ENCODE peak calls at places on chromosomes 11 and 22, in five cellular contexts. C, E, U, P and M are unnamed samples.

GRCh38 chr11:130550984-130551383 is 102.5 kb downstream of the ADAMTS15 start:
- DNase-seq in C (no peak), U (no peak), P (no peak), E (no peak), M (no peak)

GRCh38 chr22:40401532-40401931 is 31.1 kb downstream of the SGSM3 start:
- DNase-seq in U (no peak), C (no peak), E (peak), P (no peak), M (no peak)

GRCh38 chr11:20020716-20021115 is 139.6 kb downstream of the DBX1 start:
- DNase-seq in P (no peak), E (no peak), U (no peak), C (no peak), M (no peak)

GRCh38 chr22:48811885-48812284 is 1015.8 kb downstream of the BRD1 start:
- DNase-seq in C (no peak), E (no peak), P (no peak), U (no peak), M (no peak)

GRCh38 chr11:47185305-47186075 is 744 bp downstream of the PACSIN3 start:
- DNase-seq in E (no peak), U (no peak), P (peak), C (no peak), M (peak)

GRCh38 chr11:2143652-2144548 is 4.7 kb upstream of the IGF2 start:
- DNase-seq in P (peak), C (no peak), U (no peak), E (no peak), M (no peak)

GRCh38 chr11:95499516-95500135 is 268.6 kb upstream of the SESN3 start:
- DNase-seq in E (no peak), U (peak), P (no peak), C (no peak), M (no peak)

GRCh38 chr11:104120493-104121200 is 43.3 kb downstream of the PDGFD start:
- DNase-seq in C (no peak), P (peak), U (no peak), E (no peak), M (no peak)

GRCh38 chr11:65743928-65744698 is 23.5 kb upstream of the RNASEH2C start:
- DNase-seq in E (no peak), U (peak), C (no peak), P (peak), M (no peak)

GRCh38 chr22:38016182-38017078 is 32.1 kb upstream of the SOX10 start:
- DNase-seq in P (peak), E (no peak), C (no peak), U (no peak), M (no peak)

GRCh38 chr22:44080936-44081853 is 57.1 kb downstream of the PARVB start:
- DNase-seq in C (peak), P (peak), E (peak), U (peak), M (peak)

GRCh38 chr11:44457862-44458261 is 107.6 kb upstream of the CD82 start:
- DNase-seq in C (no peak), P (no peak), U (no peak), E (no peak), M (no peak)

GRCh38 chr11:78740175-78741161 is 165.8 kb upstream of the NARS2 start:
- DNase-seq in E (no peak), C (no peak), P (no peak), U (no peak), M (no peak)

GRCh38 chr11:1015826-1016565 is 20.5 kb downstream of the MUC6 start:
- DNase-seq in P (no peak), U (no peak), C (no peak), E (no peak), M (no peak)

GRCh38 chr22:49158741-49159564 is 668.7 kb downstream of the BRD1 start:
- DNase-seq in U (no peak), P (no peak), C (no peak), E (no peak), M (no peak)

GRCh38 chr11:65316311-65316978 is 1.8 kb downstream of the CDC42EP2 start:
- DNase-seq in E (no peak), C (no peak), P (peak), U (no peak), M (no peak)

GRCh38 chr11:9838229-9838628 is 174.4 kb downstream of the SWAP70 start:
- DNase-seq in U (no peak), C (no peak), P (no peak), E (no peak), M (no peak)

GRCh38 chr11:8335683-8336082 is 72.0 kb upstream of the LMO1 start:
- DNase-seq in C (no peak), U (no peak), P (no peak), E (no peak), M (no peak)

GRCh38 chr11:57325735-57326048 is 940 bp upstream of the TNKS1BP1 start:
- DNase-seq in P (no peak), E (no peak), U (no peak), C (no peak), M (no peak)

GRCh38 chr22:39115570-39115969 is 18.5 kb downstream of the APOBEC3H start:
- DNase-seq in C (no peak), U (no peak), E (no peak), P (no peak), M (no peak)
- H3K27ac ChIP-seq in C (no peak), U (no peak), E (no peak), P (no peak), M (no peak)

DNA sequence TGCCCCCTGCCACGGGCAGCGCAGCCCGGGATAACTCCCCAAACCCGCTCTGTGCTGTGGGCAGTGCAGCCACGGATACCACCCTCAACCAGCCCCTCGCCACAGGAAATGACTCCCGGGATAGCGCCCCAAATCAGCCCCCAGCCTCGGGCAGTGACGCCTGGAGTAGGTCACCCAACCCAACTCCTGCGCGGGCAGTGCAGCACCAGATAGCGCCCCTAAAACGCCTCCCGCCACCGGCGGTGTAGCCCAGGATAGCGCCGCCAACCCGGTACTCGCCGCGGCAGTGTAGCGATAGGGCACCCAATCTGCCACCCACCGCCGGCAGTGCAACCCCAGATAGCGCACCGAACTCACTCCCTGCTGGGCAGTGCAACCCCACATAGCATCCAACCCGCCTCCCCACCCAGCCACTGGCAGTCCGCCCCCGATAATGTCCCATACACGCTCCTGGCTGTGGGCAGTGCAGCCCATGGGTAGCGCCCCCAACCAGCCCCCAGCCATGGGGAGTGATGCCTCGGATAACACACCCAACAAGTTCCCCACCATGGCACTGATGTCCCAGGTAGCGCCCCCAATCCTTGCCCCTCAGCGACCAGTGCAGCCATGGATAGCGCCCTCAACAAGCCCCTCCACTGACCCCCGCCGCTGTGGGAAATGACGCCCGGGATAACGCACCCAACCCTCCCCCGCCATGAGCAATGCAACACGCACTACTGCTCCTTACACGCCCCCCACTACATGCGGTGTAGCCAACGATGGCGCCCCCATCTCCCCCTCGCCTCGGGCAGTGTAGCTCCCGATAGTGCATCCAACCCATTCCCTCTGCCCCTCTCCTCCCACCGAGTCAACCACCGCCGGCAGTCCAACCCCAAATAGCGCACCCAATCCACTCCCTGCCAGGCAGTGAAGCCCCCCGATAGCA is 1.4 kb downstream of the RFPL2 start:
- DNase-seq in E (no peak), P (no peak), U (peak), C (no peak), M (peak)
- H3K27ac ChIP-seq in E (no peak), P (no peak), U (no peak), C (no peak), M (no peak)

DNA sequence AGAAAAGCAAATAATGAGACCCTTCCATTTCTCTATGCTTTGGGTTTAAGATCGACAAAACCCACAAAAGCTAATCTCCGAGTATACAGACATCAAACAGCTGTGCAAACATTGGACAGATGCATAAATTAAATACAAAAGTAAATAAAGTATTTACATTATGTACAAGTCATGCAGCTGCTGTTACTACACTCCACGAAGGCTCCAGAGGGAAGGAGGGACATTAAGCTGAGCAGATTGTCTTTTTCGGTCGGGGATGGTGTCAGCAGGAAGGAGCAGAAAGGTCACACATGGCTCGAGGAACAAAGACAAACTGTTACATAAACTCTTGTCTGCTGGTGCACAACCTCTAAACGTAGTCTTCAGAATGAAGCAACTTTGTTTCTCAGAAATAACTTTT is 88.8 kb upstream of the BARX2 start:
- DNase-seq in U (no peak), C (no peak), E (no peak), P (no peak), M (no peak)
- H3K27ac ChIP-seq in U (no peak), C (no peak), E (no peak), P (no peak), M (no peak)

GRCh38 chr22:29277927-29278326 is 9.9 kb downstream of the EWSR1 start:
- DNase-seq in U (no peak), E (no peak), C (no peak), P (no peak), M (no peak)

GRCh38 chr22:29272624-29273023 is 4.6 kb downstream of the EWSR1 start:
- DNase-seq in P (no peak), C (no peak), U (no peak), E (no peak), M (no peak)

GRCh38 chr22:29270475-29271271 is 2.6 kb downstream of the EWSR1 start:
- DNase-seq in P (peak), E (no peak), U (no peak), C (no peak), M (no peak)

GRCh38 chr22:29275167-29275566 is 7.1 kb downstream of the EWSR1 start:
- DNase-seq in P (no peak), C (no peak), E (no peak), U (no peak), M (no peak)

GRCh38 chr22:29275819-29276565 is 7.9 kb downstream of the EWSR1 start:
- DNase-seq in E (no peak), U (no peak), C (no peak), P (no peak), M (no peak)
- H3K27ac ChIP-seq in E (no peak), U (no peak), C (no peak), P (no peak), M (no peak)

DNA sequence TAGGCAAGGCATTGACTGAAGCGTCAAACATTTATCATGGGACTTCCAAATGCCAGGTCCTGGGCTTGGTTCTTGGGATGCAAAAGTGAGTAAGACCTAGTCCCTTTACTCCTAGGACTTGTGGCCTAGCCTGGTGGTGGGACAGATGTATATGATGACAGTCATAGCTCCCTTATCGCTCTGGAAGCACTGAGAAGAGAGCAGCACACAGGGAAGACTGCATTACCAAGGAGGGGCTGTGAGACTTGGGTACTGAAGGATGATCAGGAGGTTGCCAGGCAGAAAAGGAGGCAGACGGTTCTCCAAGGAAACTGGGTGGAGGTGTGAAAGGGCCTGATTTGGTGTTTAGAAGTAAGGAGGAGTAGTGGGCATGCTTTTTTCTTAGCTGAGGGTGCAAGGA is 32.5 kb downstream of the MICAL2 start:
- DNase-seq in C (no peak), P (no peak), U (no peak), E (no peak), M (no peak)
- H3K27ac ChIP-seq in C (peak), P (no peak), U (peak), E (no peak), M (peak)

GRCh38 chr22:35346596-35347220 is 34.2 kb upstream of the HMOX1 start:
- DNase-seq in P (no peak), E (no peak), C (no peak), U (no peak), M (peak)
- H3K27ac ChIP-seq in P (no peak), E (no peak), C (no peak), U (no peak), M (no peak)

DNA sequence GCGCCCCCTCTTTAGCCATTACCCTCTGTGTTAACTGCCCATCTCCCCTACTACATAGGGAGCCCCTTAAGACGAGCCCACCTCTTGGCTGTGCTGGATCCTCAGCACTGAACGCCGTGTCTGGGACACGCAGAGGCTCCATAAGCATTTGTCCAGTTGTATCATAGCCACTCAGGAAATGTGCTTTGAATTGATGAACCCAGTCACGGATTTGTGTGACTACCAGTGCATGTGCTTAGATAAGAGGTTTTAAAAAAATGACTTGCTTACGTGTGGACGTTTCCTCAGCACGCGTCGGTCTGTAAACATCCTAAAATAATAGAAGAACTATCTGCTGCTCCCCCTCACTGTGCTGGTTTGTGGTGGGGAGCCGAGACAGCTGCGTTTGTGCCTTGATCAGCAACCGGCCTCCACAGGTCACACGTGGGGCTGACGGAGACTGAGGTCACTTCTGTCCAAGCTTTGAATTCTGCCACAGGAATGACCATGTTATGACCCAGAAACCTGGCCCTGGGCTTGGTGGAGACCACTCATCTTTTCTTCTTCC is 4.2 kb downstream of the MICAL2 start:
- DNase-seq in U (no peak), C (no peak), P (no peak), E (no peak), M (no peak)
- H3K27ac ChIP-seq in U (peak), C (peak), P (no peak), E (no peak), M (no peak)

DNA sequence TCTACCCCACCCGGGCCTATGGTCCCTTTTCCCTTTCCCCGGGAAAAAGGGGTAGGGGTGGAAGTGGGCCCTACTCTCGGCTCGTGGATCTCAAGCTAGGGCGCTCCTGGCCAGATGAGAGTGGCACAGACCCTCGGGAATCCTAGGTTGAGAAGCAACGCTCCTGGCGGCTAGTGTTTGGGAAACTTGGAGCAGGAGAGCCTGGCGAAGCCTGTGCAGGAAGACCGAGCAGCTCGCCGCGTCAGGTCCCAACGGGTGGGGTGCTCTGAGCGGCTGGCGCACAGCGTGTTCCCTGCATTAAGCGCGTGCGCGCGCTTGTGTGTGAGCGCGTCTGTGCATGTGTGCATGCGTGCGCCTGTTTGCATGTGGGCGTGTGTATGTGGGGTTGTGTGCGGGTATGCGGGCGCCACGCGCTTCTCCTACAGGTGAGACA is 7.1 kb upstream of the FLI1 start:
- DNase-seq in U (no peak), C (no peak), E (peak), P (peak), M (peak)
- H3K27ac ChIP-seq in U (no peak), C (no peak), E (no peak), P (no peak), M (no peak)

DNA sequence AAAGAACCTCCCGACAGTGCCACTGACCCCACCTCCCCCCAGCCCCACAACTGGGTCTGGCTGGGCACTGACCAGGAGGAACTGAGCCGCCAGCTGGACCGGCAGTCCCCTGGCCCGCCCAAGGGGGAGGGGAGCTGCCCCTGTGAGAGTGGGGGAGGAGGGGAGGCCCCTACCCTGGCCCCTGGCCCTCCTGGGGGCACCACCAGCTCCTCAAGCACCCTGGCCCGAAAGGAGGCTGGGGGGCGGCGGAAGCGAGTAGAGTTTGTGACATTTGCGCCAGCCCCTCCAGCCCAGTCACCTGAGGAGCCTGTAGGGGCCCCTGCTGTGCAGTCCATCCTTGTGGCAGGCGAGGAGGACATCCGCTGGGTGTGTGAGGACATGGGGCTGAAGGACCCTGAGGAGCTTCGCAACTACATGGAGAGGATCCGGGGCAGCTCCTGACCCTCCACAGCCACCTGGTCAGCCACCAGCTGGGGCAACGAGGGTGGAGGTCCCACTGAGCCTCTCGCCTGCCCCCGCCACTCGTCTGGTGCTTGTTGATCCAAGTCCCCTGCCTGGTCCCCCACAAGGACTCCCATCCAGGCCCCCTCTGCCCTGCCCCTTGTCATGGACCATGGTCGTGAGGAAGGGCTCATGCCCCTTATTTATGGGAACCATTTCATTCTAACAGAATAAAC is 12.3 kb downstream of the TMEM132A start:
- DNase-seq in C (no peak), E (no peak), P (no peak), U (no peak), M (peak)
- H3K27ac ChIP-seq in C (no peak), E (no peak), P (no peak), U (peak), M (peak)

DNA sequence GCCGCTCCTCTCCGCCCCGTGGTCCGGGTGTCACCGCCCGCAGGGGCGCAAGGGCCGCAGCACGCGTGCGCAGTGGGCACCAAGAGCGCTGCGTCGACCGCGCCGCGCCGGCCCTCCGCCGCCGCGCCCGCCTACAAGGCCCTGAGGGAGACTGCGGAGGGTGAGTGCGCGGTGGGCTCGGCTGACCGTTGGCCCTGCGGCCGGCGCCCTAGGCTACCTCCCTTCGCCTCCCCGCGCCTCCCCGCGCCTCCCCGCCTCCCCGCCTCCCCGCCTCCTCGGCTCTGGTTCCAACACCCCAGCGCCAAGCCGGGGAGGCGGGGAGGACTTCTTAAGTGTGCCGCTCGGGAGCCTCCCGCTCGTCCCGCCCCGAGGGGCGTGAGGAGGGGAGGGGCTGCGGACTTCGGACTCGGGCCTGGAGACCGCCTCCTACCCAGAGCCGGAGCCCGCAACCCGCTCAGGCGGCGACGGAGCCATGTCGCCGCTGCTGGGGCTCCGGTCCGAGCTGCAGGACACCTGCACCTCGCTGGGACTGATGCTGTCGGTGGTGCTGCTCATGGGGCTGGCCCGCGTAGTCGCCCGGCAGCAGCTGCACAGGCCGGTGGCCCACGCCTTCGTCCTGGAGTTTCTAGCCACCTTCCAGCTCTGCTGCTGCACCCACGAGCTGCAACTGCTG is at the start of gene AQP11:
- DNase-seq in E (peak), C (peak), U (no peak), P (peak), M (peak)
- H3K27ac ChIP-seq in E (no peak), C (peak), U (peak), P (peak), M (peak)